ENCODE peak calls at places on chromosomes 16 and 17, in six cellular contexts. T is endodermal cell, S is RWPE1, U is breast epithelium, G is lower leg skin, J is Peyer's patch. B is an unnamed sample.

GRCh38 chr17:60968266-60968665 is 290.6 kb downstream of the BCAS3 start:
- DNase-seq in J (no peak), T (no peak), G (no peak), U (no peak), S (no peak), B (no peak)

GRCh38 chr17:2421315-2422147 is 20.7 kb upstream of the MNT start:
- DNase-seq in T (peak; percentile 76), J (no peak), S (no peak), G (no peak), U (no peak), B (no peak)

GRCh38 chr16:29858149-29858899 is 4.7 kb downstream of the CDIPT start:
- DNase-seq in J (no peak), S (no peak), U (no peak), T (no peak), G (no peak), B (no peak)

GRCh38 chr17:57948555-57949420 is 6.4 kb downstream of the CUEDC1 start:
- DNase-seq in T (peak; percentile 72), S (peak; percentile 97), G (no peak), U (no peak), J (no peak), B (peak; percentile 54)

GRCh38 chr17:34412965-34413441 is 50.0 kb upstream of the CCL1 start:
- DNase-seq in G (no peak), J (no peak), S (no peak), T (no peak), U (no peak), B (no peak)

GRCh38 chr17:70168979-70169706 is at the start of gene KCNJ2:
- DNase-seq in G (peak; percentile 77), U (peak; percentile 77), T (peak; percentile 98), J (peak; percentile 88), S (peak; percentile 82), B (peak; percentile 83)

GRCh38 chr17:40564195-40564882 is 933 bp downstream of the CCR7 start:
- DNase-seq in S (no peak), U (no peak), T (peak; percentile 51), G (no peak), J (peak; percentile 47), B (no peak)

GRCh38 chr17:44933824-44934744 is 13.5 kb downstream of the KIF18B start:
- DNase-seq in T (peak; percentile 36), S (no peak), U (no peak), G (no peak), J (no peak), B (no peak)

GRCh38 chr16:1193143-1193824 is 31.8 kb downstream of the TPSG1 start:
- DNase-seq in T (no peak), G (no peak), U (no peak), S (no peak), J (no peak), B (no peak)

GRCh38 chr16:4850211-4850610 is 2.9 kb downstream of the UBN1 start:
- DNase-seq in S (no peak), G (no peak), J (no peak), T (no peak), U (no peak), B (no peak)

GRCh38 chr16:60137891-60138290 is 1403.8 kb upstream of the GOT2 start:
- DNase-seq in U (no peak), J (no peak), G (no peak), T (no peak), S (no peak), B (no peak)

GRCh38 chr17:78929908-78930775 is 5.0 kb upstream of the TIMP2 start:
- DNase-seq in S (no peak), T (no peak), U (no peak), J (no peak), G (no peak), B (no peak)

GRCh38 chr17:14886200-14886739 is 378.9 kb downstream of the PMP22 start:
- DNase-seq in S (no peak), G (no peak), J (no peak), U (no peak), T (peak; percentile 60), B (no peak)

GRCh38 chr16:55498101-55498500 is 10.8 kb upstream of the LPCAT2 start:
- DNase-seq in G (peak; percentile 13), T (peak; percentile 37), J (no peak), S (no peak), U (no peak), B (no peak)
- TF ChIP-seq CTCF in G (no peak), T (no peak), J (no peak), S (no peak), U (no peak), B (no peak)

DNA sequence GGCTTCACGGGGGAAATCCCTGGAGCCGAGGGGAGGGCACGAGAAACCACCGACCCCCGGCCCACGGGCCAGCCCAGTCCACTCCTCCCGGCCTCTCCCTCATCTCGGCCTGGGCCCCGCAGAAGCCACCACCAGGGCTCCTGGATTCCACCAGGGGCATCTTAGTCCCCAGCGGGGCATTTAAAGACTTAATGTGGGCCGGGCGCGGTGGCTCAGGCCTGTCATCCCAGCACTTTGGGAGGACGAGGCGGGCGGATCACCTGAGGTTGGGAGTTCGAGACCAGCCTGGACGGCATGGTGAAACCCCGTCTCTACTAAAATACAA is 24.1 kb upstream of the ABR start:
- DNase-seq in G (no peak), J (no peak), U (no peak), S (no peak), T (no peak), B (no peak)
- TF ChIP-seq CTCF in G (no peak), J (no peak), U (no peak), S (no peak), T (peak; percentile 37), B (no peak)

DNA sequence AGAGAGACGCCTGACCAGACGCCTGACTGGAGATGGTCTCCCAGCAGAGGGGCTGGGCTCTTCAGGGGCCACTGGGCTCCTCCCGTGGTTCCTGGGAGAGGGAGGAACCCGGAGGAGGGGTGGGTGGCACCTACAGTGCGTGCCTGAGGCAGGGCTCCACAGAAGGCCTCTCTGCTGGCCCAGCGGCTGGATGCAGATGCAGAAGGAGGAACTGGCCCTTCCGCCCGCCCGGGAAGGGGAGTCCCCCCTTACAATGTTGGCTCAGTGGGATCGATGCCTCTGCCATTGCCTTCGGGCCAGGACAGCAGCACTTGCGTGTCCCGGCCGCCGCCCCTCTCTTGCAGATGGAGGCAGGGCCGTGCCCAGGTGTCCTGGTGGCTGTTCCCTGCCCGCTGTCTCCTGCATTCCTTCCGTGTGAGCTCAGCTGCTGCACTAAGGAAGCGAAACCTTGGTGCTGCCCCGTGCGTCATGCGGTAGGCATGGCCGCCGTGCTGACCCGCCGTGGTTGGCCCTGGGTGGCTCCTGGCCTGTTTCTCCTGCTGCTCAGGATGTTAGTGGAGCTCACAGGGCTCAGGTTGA is 15.1 kb downstream of the BAIAP2 start:
- DNase-seq in G (no peak), T (no peak), U (peak; percentile 93), J (peak; percentile 79), S (peak; percentile 83), B (peak; percentile 87)
- TF ChIP-seq CTCF in G (no peak), T (no peak), U (peak; percentile 40), J (no peak), S (no peak), B (no peak)

DNA sequence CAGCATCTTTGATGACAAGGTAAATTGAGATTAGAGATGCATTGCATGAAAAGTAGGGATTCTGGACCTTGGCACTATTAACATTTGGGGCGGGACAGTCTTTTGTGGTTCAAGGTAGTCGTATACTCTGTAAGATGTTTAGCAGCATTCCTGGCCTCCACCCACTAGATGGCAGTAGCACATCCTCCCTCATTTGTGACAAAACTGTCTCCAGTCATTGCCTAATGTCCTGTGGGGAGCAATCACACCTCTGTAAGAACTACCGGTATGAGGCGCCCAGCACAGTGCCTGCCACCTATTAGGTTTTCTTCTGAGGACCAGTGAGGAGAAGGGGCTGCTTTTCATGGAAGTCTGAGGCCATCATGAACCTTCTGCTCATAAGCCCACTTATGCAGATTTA is 180.8 kb downstream of the RBFOX1 start:
- DNase-seq in S (no peak), U (no peak), J (no peak), G (no peak), T (peak; percentile 74), B (no peak)
- TF ChIP-seq CTCF in S (no peak), U (no peak), J (no peak), G (no peak), T (peak; percentile 69), B (no peak)

GRCh38 chr17:7220593-7221280 is 999 bp downstream of the ACADVL start:
- DNase-seq in J (peak; percentile 84), T (peak; percentile 93), S (peak; percentile 75), U (peak; percentile 74), G (no peak), B (no peak)
- TF ChIP-seq CTCF in J (no peak), T (peak; percentile 71), S (peak; percentile 43), U (peak; percentile 48), G (no peak), B (peak; percentile 61)

DNA sequence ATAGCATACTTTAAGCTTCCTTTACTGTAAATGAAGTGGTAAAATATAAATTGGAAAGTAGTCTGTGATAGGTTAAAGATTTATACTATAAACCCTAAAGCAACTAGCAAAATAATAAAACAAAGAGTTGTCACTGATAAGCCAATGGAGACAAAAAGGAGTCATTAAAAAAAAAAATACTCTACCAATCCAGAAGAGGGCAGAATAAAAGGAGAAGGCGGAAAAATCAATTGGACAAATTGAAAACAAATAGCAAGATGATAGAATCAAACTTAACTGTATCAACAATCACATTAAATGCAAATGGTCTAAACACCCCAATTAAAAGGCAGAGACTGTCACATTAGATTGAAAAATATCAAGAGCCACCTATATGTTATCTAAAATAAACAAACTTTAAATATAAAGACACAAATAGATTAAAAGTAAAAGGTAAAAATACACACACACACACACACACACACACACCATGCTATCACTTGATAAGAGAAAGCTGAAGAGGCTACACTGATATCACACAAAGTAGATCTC is 71.8 kb downstream of the CACNG1 start:
- DNase-seq in S (no peak), J (no peak), G (no peak), T (no peak), U (no peak), B (no peak)
- TF ChIP-seq CTCF in S (peak; percentile 16), J (no peak), G (no peak), T (peak; percentile 55), U (no peak), B (no peak)

GRCh38 chr17:27457731-27458523 is 1.7 kb downstream of the KSR1 start:
- DNase-seq in G (no peak), S (no peak), U (no peak), T (peak; percentile 86), J (no peak), B (no peak)
- TF ChIP-seq CTCF in G (no peak), S (no peak), U (no peak), T (peak; percentile 30), J (no peak), B (no peak)

GRCh38 chr17:48933035-48933434 is 11.6 kb downstream of the SNF8 start:
- DNase-seq in J (no peak), T (no peak), S (no peak), G (no peak), U (no peak), B (no peak)
- TF ChIP-seq CTCF in J (no peak), T (no peak), S (no peak), G (no peak), U (no peak), B (no peak)

DNA sequence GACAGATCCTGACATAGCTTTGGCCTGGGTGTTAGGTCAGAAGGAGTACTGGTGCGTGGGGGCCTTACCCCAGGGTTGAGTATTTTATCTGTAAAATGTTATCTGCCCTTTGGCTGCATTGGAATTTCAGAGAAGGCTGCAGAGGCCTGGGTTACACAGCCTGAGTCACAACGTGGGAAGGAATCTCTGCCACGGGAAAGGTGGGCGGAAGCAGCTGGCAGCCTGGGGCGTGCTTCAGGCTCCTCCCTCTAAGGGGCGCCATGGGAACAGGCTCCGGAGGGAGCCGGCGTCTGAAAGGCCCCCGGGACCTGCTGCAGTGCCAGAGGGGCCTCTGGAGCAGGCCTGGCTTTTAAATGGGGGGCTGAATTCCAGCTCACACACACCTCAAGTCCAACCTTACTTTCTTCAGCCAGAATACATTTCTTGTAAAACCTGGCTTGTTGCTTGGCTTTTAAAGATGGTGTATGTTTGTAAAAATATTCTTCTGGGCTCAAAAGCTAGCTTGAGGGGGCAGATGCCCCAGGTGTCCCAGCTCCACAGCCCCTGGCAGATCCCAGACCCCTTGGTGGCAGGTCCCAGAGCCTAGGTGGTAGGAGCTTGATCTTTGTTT is 142.2 kb downstream of the RAB11FIP4 start:
- DNase-seq in J (no peak), S (peak; percentile 87), G (no peak), U (no peak), T (peak; percentile 93), B (no peak)
- TF ChIP-seq CTCF in J (no peak), S (peak; percentile 40), G (no peak), U (no peak), T (peak; percentile 66), B (peak; percentile 25)